ENCODE peak calls at places on chromosomes 7 and 10, in seven cellular contexts. X is fibroblast of the conjunctiva, B is left colon, Z is caudate nucleus, Y is mammary epithelial cell, K is NCI-H226, H is NCI-H1694. A is an unnamed sample.

GRCh38 chr7:150715293-150715692 is 1.1 kb upstream of the GIMAP1 start:
- DNase-seq in K (no peak), X (no peak), H (no peak), Z (no peak), B (no peak), Y (no peak), A (no peak)

GRCh38 chr7:99031496-99031895 is 112.4 kb downstream of the SMURF1 start:
- DNase-seq in B (no peak), X (no peak), Z (no peak), Y (no peak), K (no peak), H (no peak), A (no peak)

GRCh38 chr7:94314526-94314925 is 80.2 kb upstream of the COL1A2 start:
- DNase-seq in H (no peak), Z (no peak), B (no peak), K (no peak), Y (no peak), X (no peak), A (no peak)

GRCh38 chr10:103982639-103983038 is 15.7 kb downstream of the SLK start:
- DNase-seq in Z (no peak), B (peak; percentile 27), X (no peak), K (no peak), Y (no peak), H (no peak), A (no peak)

GRCh38 chr7:23349484-23350157 is 50.5 kb downstream of the MALSU1 start:
- DNase-seq in X (peak; percentile 20), Z (no peak), H (no peak), K (peak; percentile 80), Y (peak; percentile 72), B (no peak), A (no peak)

GRCh38 chr7:44471850-44472249 is 18.6 kb downstream of the NUDCD3 start:
- DNase-seq in Z (no peak), H (no peak), Y (no peak), B (no peak), K (no peak), X (no peak), A (no peak)

GRCh38 chr7:28975987-28976386 is 17.9 kb upstream of the TRIL start:
- DNase-seq in H (no peak), Y (no peak), X (peak; percentile 34), B (no peak), K (no peak), Z (no peak), A (no peak)

GRCh38 chr7:16564909-16565426 is 38.3 kb downstream of the LRRC72 start:
- DNase-seq in H (peak; percentile 64), Z (no peak), Y (peak; percentile 39), K (peak; percentile 53), B (no peak), X (peak; percentile 26), A (peak; percentile 47)

GRCh38 chr10:29012926-29013554 is 275.8 kb upstream of the LYZL1 start:
- DNase-seq in H (no peak), Z (no peak), Y (no peak), X (no peak), K (no peak), B (no peak), A (no peak)

GRCh38 chr10:71740069-71740468 is 20.5 kb upstream of the C10orf105 start:
- DNase-seq in K (peak; percentile 36), X (no peak), H (no peak), B (peak; percentile 54), Y (peak; percentile 78), Z (no peak), A (no peak)

GRCh38 chr7:139828880-139829653 is at the start of gene TBXAS1:
- DNase-seq in X (no peak), Z (no peak), K (no peak), H (no peak), B (peak; percentile 41), Y (no peak), A (peak; percentile 38)

A was measured in putamen.